ENCODE peak calls at places on chromosomes 12 and 14, in ten cellular contexts. One of them, this sample, is unnamed.

GRCh38 chr14:85527006-85527405 is 2.9 kb upstream of the FLRT2 start:
- DNase-seq in adrenal gland: no peak
- DNase-seq in ascending aorta: no peak
- DNase-seq in CD8-positive, alpha-beta T cell: no peak
- DNase-seq in HCT116: no peak
- DNase-seq in GM10248: no peak
- DNase-seq in A549: no peak
- DNase-seq in dorsolateral prefrontal cortex: no peak
- DNase-seq in heart right ventricle: no peak
- DNase-seq in lower leg skin: no peak
- DNase-seq in this sample: no peak

GRCh38 chr12:113325938-113326337 is 9.0 kb downstream of the SLC8B1 start:
- DNase-seq in adrenal gland: peak; percentile 70
- DNase-seq in ascending aorta: no peak
- DNase-seq in CD8-positive, alpha-beta T cell: no peak
- DNase-seq in HCT116: no peak
- DNase-seq in GM10248: no peak
- DNase-seq in A549: no peak
- DNase-seq in dorsolateral prefrontal cortex: no peak
- DNase-seq in heart right ventricle: peak; percentile 64
- DNase-seq in lower leg skin: no peak
- DNase-seq in this sample: no peak

GRCh38 chr12:21456291-21456780 is 18.9 kb downstream of the PYROXD1 start:
- DNase-seq in adrenal gland: no peak
- DNase-seq in ascending aorta: no peak
- DNase-seq in CD8-positive, alpha-beta T cell: peak; percentile 43
- DNase-seq in HCT116: no peak
- DNase-seq in GM10248: no peak
- DNase-seq in A549: no peak
- DNase-seq in dorsolateral prefrontal cortex: no peak
- DNase-seq in heart right ventricle: no peak
- DNase-seq in lower leg skin: no peak
- DNase-seq in this sample: no peak

GRCh38 chr14:100879194-100879593 is 24.3 kb downstream of the RTL1 start:
- DNase-seq in adrenal gland: no peak
- DNase-seq in ascending aorta: no peak
- DNase-seq in CD8-positive, alpha-beta T cell: no peak
- DNase-seq in HCT116: no peak
- DNase-seq in GM10248: no peak
- DNase-seq in A549: no peak
- DNase-seq in dorsolateral prefrontal cortex: no peak
- DNase-seq in heart right ventricle: no peak
- DNase-seq in lower leg skin: no peak
- DNase-seq in this sample: no peak

GRCh38 chr12:4824415-4824814 is 85.3 kb upstream of the KCNA1 start:
- DNase-seq in adrenal gland: no peak
- DNase-seq in ascending aorta: no peak
- DNase-seq in CD8-positive, alpha-beta T cell: no peak
- DNase-seq in HCT116: no peak
- DNase-seq in GM10248: no peak
- DNase-seq in A549: peak; percentile 26
- DNase-seq in dorsolateral prefrontal cortex: no peak
- DNase-seq in heart right ventricle: no peak
- DNase-seq in lower leg skin: no peak
- DNase-seq in this sample: no peak

GRCh38 chr14:76762617-76763361 is 1.5 kb downstream of the VASH1 start:
- DNase-seq in adrenal gland: peak; percentile 21
- DNase-seq in ascending aorta: no peak
- DNase-seq in CD8-positive, alpha-beta T cell: no peak
- DNase-seq in HCT116: no peak
- DNase-seq in GM10248: no peak
- DNase-seq in A549: no peak
- DNase-seq in dorsolateral prefrontal cortex: no peak
- DNase-seq in heart right ventricle: no peak
- DNase-seq in lower leg skin: no peak
- DNase-seq in this sample: no peak

GRCh38 chr14:33282811-33283210 is 344.1 kb downstream of the NPAS3 start:
- DNase-seq in adrenal gland: no peak
- DNase-seq in ascending aorta: no peak
- DNase-seq in CD8-positive, alpha-beta T cell: no peak
- DNase-seq in HCT116: no peak
- DNase-seq in GM10248: no peak
- DNase-seq in A549: no peak
- DNase-seq in dorsolateral prefrontal cortex: no peak
- DNase-seq in heart right ventricle: no peak
- DNase-seq in lower leg skin: no peak
- DNase-seq in this sample: no peak

GRCh38 chr12:19105468-19105867 is 24.1 kb upstream of the PLEKHA5 start:
- DNase-seq in adrenal gland: no peak
- DNase-seq in ascending aorta: no peak
- DNase-seq in CD8-positive, alpha-beta T cell: no peak
- DNase-seq in HCT116: no peak
- DNase-seq in GM10248: no peak
- DNase-seq in A549: no peak
- DNase-seq in dorsolateral prefrontal cortex: no peak
- DNase-seq in heart right ventricle: no peak
- DNase-seq in lower leg skin: no peak
- DNase-seq in this sample: no peak

GRCh38 chr14:102063092-102063807 is 23.6 kb downstream of the HSP90AA1 start:
- DNase-seq in adrenal gland: peak; percentile 89
- DNase-seq in ascending aorta: peak; percentile 54
- DNase-seq in CD8-positive, alpha-beta T cell: peak; percentile 66
- DNase-seq in HCT116: peak; percentile 91
- DNase-seq in GM10248: peak; percentile 71
- DNase-seq in A549: peak; percentile 81
- DNase-seq in dorsolateral prefrontal cortex: peak; percentile 57
- DNase-seq in heart right ventricle: peak; percentile 89
- DNase-seq in lower leg skin: peak; percentile 89
- DNase-seq in this sample: peak; percentile 81

GRCh38 chr14:88669346-88669745 is 106.5 kb downstream of the ZC3H14 start:
- DNase-seq in adrenal gland: no peak
- DNase-seq in ascending aorta: no peak
- DNase-seq in CD8-positive, alpha-beta T cell: no peak
- DNase-seq in HCT116: no peak
- DNase-seq in GM10248: no peak
- DNase-seq in A549: no peak
- DNase-seq in dorsolateral prefrontal cortex: no peak
- DNase-seq in heart right ventricle: no peak
- DNase-seq in lower leg skin: no peak
- DNase-seq in this sample: no peak

GRCh38 chr12:70260610-70261009 is 17.4 kb downstream of the CNOT2 start:
- DNase-seq in adrenal gland: no peak
- DNase-seq in ascending aorta: no peak
- DNase-seq in CD8-positive, alpha-beta T cell: no peak
- DNase-seq in HCT116: no peak
- DNase-seq in GM10248: peak; percentile 8
- DNase-seq in A549: no peak
- DNase-seq in dorsolateral prefrontal cortex: no peak
- DNase-seq in heart right ventricle: no peak
- DNase-seq in lower leg skin: no peak
- DNase-seq in this sample: peak; percentile 4

GRCh38 chr14:101017209-101017608 is 113.7 kb upstream of the RTL1 start:
- DNase-seq in adrenal gland: peak; percentile 14
- DNase-seq in ascending aorta: no peak
- DNase-seq in CD8-positive, alpha-beta T cell: no peak
- DNase-seq in HCT116: no peak
- DNase-seq in GM10248: no peak
- DNase-seq in A549: no peak
- DNase-seq in dorsolateral prefrontal cortex: no peak
- DNase-seq in heart right ventricle: no peak
- DNase-seq in lower leg skin: no peak
- DNase-seq in this sample: no peak

GRCh38 chr14:99575043-99576023 is 28.7 kb downstream of the CCDC85C start:
- DNase-seq in adrenal gland: peak; percentile 81
- DNase-seq in ascending aorta: no peak
- DNase-seq in CD8-positive, alpha-beta T cell: no peak
- DNase-seq in HCT116: no peak
- DNase-seq in GM10248: no peak
- DNase-seq in A549: peak; percentile 58
- DNase-seq in dorsolateral prefrontal cortex: no peak
- DNase-seq in heart right ventricle: peak; percentile 66
- DNase-seq in lower leg skin: peak; percentile 74
- DNase-seq in this sample: no peak

GRCh38 chr12:100128509-100128908 is 14.2 kb downstream of the BLTP3B start:
- DNase-seq in adrenal gland: peak; percentile 37
- DNase-seq in ascending aorta: peak; percentile 30
- DNase-seq in CD8-positive, alpha-beta T cell: no peak
- DNase-seq in HCT116: no peak
- DNase-seq in GM10248: no peak
- DNase-seq in A549: peak; percentile 33
- DNase-seq in dorsolateral prefrontal cortex: no peak
- DNase-seq in heart right ventricle: peak; percentile 28
- DNase-seq in lower leg skin: peak; percentile 29
- DNase-seq in this sample: no peak
- TF ChIP-seq CTCF in adrenal gland: peak; percentile 31
- TF ChIP-seq CTCF in ascending aorta: peak; percentile 61
- TF ChIP-seq CTCF in CD8-positive, alpha-beta T cell: no peak
- TF ChIP-seq CTCF in HCT116: peak; percentile 15
- TF ChIP-seq CTCF in GM10248: no peak
- TF ChIP-seq CTCF in A549: peak; percentile 21
- TF ChIP-seq CTCF in dorsolateral prefrontal cortex: no peak
- TF ChIP-seq CTCF in heart right ventricle: peak; percentile 37
- TF ChIP-seq CTCF in lower leg skin: no peak
- TF ChIP-seq CTCF in this sample: peak; percentile 3

GRCh38 chr14:104156142-104156541 is 17.8 kb downstream of the KIF26A start:
- DNase-seq in adrenal gland: no peak
- DNase-seq in ascending aorta: no peak
- DNase-seq in CD8-positive, alpha-beta T cell: no peak
- DNase-seq in HCT116: no peak
- DNase-seq in GM10248: no peak
- DNase-seq in A549: no peak
- DNase-seq in dorsolateral prefrontal cortex: no peak
- DNase-seq in heart right ventricle: no peak
- DNase-seq in lower leg skin: no peak
- DNase-seq in this sample: no peak
- TF ChIP-seq CTCF in adrenal gland: no peak
- TF ChIP-seq CTCF in ascending aorta: no peak
- TF ChIP-seq CTCF in CD8-positive, alpha-beta T cell: no peak
- TF ChIP-seq CTCF in HCT116: no peak
- TF ChIP-seq CTCF in GM10248: no peak
- TF ChIP-seq CTCF in A549: no peak
- TF ChIP-seq CTCF in dorsolateral prefrontal cortex: no peak
- TF ChIP-seq CTCF in heart right ventricle: no peak
- TF ChIP-seq CTCF in lower leg skin: no peak
- TF ChIP-seq CTCF in this sample: no peak

GRCh38 chr12:109897029-109897428 is 3.0 kb upstream of the TCHP start:
- DNase-seq in adrenal gland: no peak
- DNase-seq in ascending aorta: no peak
- DNase-seq in CD8-positive, alpha-beta T cell: no peak
- DNase-seq in HCT116: no peak
- DNase-seq in GM10248: no peak
- DNase-seq in A549: no peak
- DNase-seq in dorsolateral prefrontal cortex: no peak
- DNase-seq in heart right ventricle: no peak
- DNase-seq in lower leg skin: no peak
- DNase-seq in this sample: no peak

GRCh38 chr12:109902866-109903265 is 2.8 kb downstream of the TCHP start:
- DNase-seq in adrenal gland: no peak
- DNase-seq in ascending aorta: no peak
- DNase-seq in CD8-positive, alpha-beta T cell: no peak
- DNase-seq in HCT116: no peak
- DNase-seq in GM10248: no peak
- DNase-seq in A549: no peak
- DNase-seq in dorsolateral prefrontal cortex: no peak
- DNase-seq in heart right ventricle: no peak
- DNase-seq in lower leg skin: no peak
- DNase-seq in this sample: no peak

GRCh38 chr12:109896188-109896587 is 3.9 kb upstream of the TCHP start:
- DNase-seq in adrenal gland: no peak
- DNase-seq in ascending aorta: no peak
- DNase-seq in CD8-positive, alpha-beta T cell: no peak
- DNase-seq in HCT116: no peak
- DNase-seq in GM10248: no peak
- DNase-seq in A549: no peak
- DNase-seq in dorsolateral prefrontal cortex: no peak
- DNase-seq in heart right ventricle: no peak
- DNase-seq in lower leg skin: no peak
- DNase-seq in this sample: no peak

GRCh38 chr12:109900752-109901580 is 892 bp downstream of the TCHP start:
- DNase-seq in adrenal gland: no peak
- DNase-seq in ascending aorta: no peak
- DNase-seq in CD8-positive, alpha-beta T cell: no peak
- DNase-seq in HCT116: no peak
- DNase-seq in GM10248: no peak
- DNase-seq in A549: peak; percentile 43
- DNase-seq in dorsolateral prefrontal cortex: no peak
- DNase-seq in heart right ventricle: no peak
- DNase-seq in lower leg skin: no peak
- DNase-seq in this sample: peak; percentile 65

DNA sequence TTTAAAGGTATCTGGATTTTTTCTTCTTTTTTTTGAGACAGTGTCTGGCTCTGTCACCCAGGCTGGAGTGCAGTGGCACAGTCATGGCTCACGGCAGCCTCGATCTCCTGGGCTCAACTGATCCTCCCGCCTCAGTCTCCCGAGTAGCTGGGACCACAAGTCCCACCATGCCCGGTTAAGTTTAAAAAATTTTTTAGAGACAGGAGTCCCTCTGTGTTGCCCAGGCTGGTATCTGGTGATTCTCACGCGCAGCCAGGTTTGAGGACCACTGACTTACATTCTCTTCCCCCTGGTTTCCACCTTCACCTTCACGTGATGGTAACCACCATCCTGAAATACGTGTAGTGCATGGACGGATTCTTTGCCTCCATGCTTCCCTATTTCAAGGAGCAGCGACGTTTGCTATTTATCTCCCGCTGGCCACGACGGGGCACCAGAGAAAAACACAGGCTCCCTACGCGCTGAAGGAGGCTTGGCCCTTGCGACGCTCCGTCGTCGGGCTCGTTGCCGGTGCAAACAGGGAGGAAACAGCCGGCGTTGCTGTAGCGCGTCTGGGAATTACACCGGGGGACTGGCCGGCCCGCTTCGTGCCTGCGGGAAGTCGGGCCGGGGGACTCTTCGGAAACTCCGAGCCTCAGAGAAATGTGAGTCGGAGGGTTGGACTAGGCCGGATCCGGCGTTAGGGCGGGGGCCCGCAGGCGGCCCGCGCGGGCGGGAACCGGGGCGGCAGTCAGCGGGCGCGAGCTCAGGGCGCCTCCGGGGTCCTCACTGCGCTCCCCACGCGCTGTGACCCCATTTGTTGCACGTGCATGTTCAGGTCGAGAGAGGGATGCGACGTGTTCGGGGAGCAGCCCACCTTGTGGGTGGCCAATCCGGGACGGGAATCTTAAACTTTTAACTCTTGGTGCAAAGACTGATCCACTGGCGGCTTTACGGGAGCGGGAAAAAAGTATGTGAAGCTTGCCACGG is at the start of gene TCHP:
- DNase-seq in adrenal gland: peak; percentile 85
- DNase-seq in ascending aorta: peak; percentile 37
- DNase-seq in CD8-positive, alpha-beta T cell: peak; percentile 72
- DNase-seq in HCT116: peak; percentile 74
- DNase-seq in GM10248: peak; percentile 89
- DNase-seq in A549: peak; percentile 90
- DNase-seq in dorsolateral prefrontal cortex: peak; percentile 91
- DNase-seq in heart right ventricle: peak; percentile 90
- DNase-seq in lower leg skin: peak; percentile 85
- DNase-seq in this sample: peak; percentile 92
- TF ChIP-seq CTCF in adrenal gland: peak; percentile 28
- TF ChIP-seq CTCF in ascending aorta: peak; percentile 34
- TF ChIP-seq CTCF in CD8-positive, alpha-beta T cell: no peak
- TF ChIP-seq CTCF in HCT116: peak; percentile 40
- TF ChIP-seq CTCF in GM10248: peak; percentile 50
- TF ChIP-seq CTCF in A549: peak; percentile 38
- TF ChIP-seq CTCF in dorsolateral prefrontal cortex: peak; percentile 62
- TF ChIP-seq CTCF in heart right ventricle: peak; percentile 45
- TF ChIP-seq CTCF in lower leg skin: no peak
- TF ChIP-seq CTCF in this sample: peak; percentile 46

GRCh38 chr12:63276537-63277365 is 125.8 kb upstream of the AVPR1A start:
- DNase-seq in adrenal gland: peak; percentile 79
- DNase-seq in ascending aorta: no peak
- DNase-seq in CD8-positive, alpha-beta T cell: no peak
- DNase-seq in HCT116: peak; percentile 61
- DNase-seq in GM10248: peak; percentile 7
- DNase-seq in A549: no peak
- DNase-seq in dorsolateral prefrontal cortex: no peak
- DNase-seq in heart right ventricle: no peak
- DNase-seq in lower leg skin: no peak
- DNase-seq in this sample: peak; percentile 6
- TF ChIP-seq CTCF in adrenal gland: peak; percentile 77
- TF ChIP-seq CTCF in ascending aorta: peak; percentile 13
- TF ChIP-seq CTCF in CD8-positive, alpha-beta T cell: no peak
- TF ChIP-seq CTCF in HCT116: peak; percentile 60
- TF ChIP-seq CTCF in GM10248: peak; percentile 41
- TF ChIP-seq CTCF in A549: peak; percentile 69
- TF ChIP-seq CTCF in dorsolateral prefrontal cortex: peak; percentile 42
- TF ChIP-seq CTCF in heart right ventricle: peak; percentile 60
- TF ChIP-seq CTCF in lower leg skin: no peak
- TF ChIP-seq CTCF in this sample: peak; percentile 47